ENCODE peak calls at places on chromosome 20, in eight cellular contexts. D is neural progenitor cell, W is IMR-90, F is fibroblast of lung, N is GM23248, Q is keratinocyte, C is DND-41, K is endothelial cell of umbilical vein. A is an unnamed sample. For H3K4me1, the result is how much of the 10 kb centered on the place peaks cover.

GRCh38 chr20:41692479-41693135 is 74.4 kb upstream of the CHD6 start:
- DNase-seq in C (peak), F (peak), K (peak), Q (no peak), W (peak), D (peak), N (peak), A (peak)

GRCh38 chr20:51461306-51461705 is 81.2 kb downstream of the NFATC2 start:
- DNase-seq in F (no peak), N (no peak), C (no peak), Q (no peak), D (no peak), K (no peak), W (no peak), A (peak)

GRCh38 chr20:64140421-64140820 is 23.8 kb upstream of the MYT1 start:
- DNase-seq in C (no peak), W (no peak), F (no peak), N (no peak), Q (no peak), D (no peak), K (no peak), A (no peak)

GRCh38 chr20:50820515-50821256 is 25.8 kb downstream of the BCAS4 start:
- DNase-seq in W (no peak), Q (no peak), F (no peak), K (no peak), N (no peak), C (no peak), D (peak), A (peak)

GRCh38 chr20:36700438-36700837 is 45.5 kb downstream of the NDRG3 start:
- DNase-seq in N (no peak), Q (no peak), K (no peak), W (no peak), F (no peak), C (no peak), D (no peak), A (no peak)

GRCh38 chr20:47427746-47428145 is 71.2 kb upstream of the ZMYND8 start:
- DNase-seq in Q (no peak), K (no peak), C (no peak), D (no peak), N (no peak), W (no peak), F (no peak), A (no peak)

GRCh38 chr20:48921883-48922867 is 664 bp downstream of the ARFGEF2 start:
- DNase-seq in Q (no peak), N (peak), F (peak), K (peak), D (no peak), W (peak), C (no peak), A (peak)

GRCh38 chr20:31869942-31870702 is at the start of the genes DUSP15 and TTLL9:
- DNase-seq in N (peak), C (no peak), Q (no peak), W (no peak), D (peak), K (no peak), F (no peak), A (no peak)

GRCh38 chr20:36805396-36805795 is 31.8 kb upstream of the DSN1 start:
- DNase-seq in D (no peak), N (no peak), W (no peak), K (no peak), F (no peak), C (no peak), Q (no peak), A (no peak)

GRCh38 chr20:17500826-17501225 is 30.4 kb downstream of the BFSP1 start:
- DNase-seq in C (no peak), F (no peak), K (no peak), D (no peak), Q (no peak), N (no peak), W (no peak), A (no peak)

GRCh38 chr20:36605309-36606170 is at the start of gene RAB5IF:
- DNase-seq in N (peak), D (peak), W (peak), F (peak), K (peak), Q (peak), C (peak), A (peak)

GRCh38 chr20:38109657-38110524 is 55.2 kb downstream of the TGM2 start:
- DNase-seq in F (peak), Q (no peak), C (no peak), N (peak), K (peak), D (no peak), W (peak), A (no peak)

GRCh38 chr20:64049060-64049886 is at the start of gene SOX18:
- DNase-seq in W (peak), N (peak), C (no peak), Q (no peak), K (peak), D (peak), F (peak), A (no peak)

GRCh38 chr20:57608516-57608915 is 11.7 kb downstream of the ZBP1 start:
- DNase-seq in D (no peak), W (no peak), K (no peak), F (no peak), N (no peak), Q (no peak), C (no peak), A (no peak)

GRCh38 chr20:1945134-1945618 is 48.7 kb downstream of the PDYN start:
- DNase-seq in Q (no peak), C (no peak), N (peak), W (no peak), D (no peak), K (no peak), F (no peak), A (no peak)

GRCh38 chr20:57008217-57008616 is 258.2 kb downstream of the BMP7 start:
- DNase-seq in N (peak), Q (no peak), C (no peak), K (no peak), W (no peak), F (peak), D (peak), A (no peak)

GRCh38 chr20:33443006-33443511 is 504 bp downstream of the SNTA1 start:
- DNase-seq in C (peak), D (no peak), N (peak), W (no peak), K (no peak), F (no peak), Q (no peak), A (peak)

GRCh38 chr20:35971981-35972380 is 3.6 kb downstream of the CNBD2 start:
- DNase-seq in D (no peak), F (no peak), K (no peak), W (no peak), Q (no peak), N (no peak), C (no peak), A (no peak)

GRCh38 chr20:40046703-40047102 is 642.3 kb downstream of the MAFB start:
- DNase-seq in Q (no peak), K (no peak), N (peak), C (no peak), W (no peak), F (no peak), D (no peak), A (no peak)

GRCh38 chr20:38842558-38842981 is 37.1 kb downstream of the PPP1R16B start:
- DNase-seq in K (peak), C (peak), F (no peak), Q (no peak), N (no peak), W (no peak), D (no peak), A (peak)

GRCh38 chr20:49045440-49046086 is 549 bp upstream of the CSE1L start:
- DNase-seq in D (no peak), N (peak), W (peak), C (peak), Q (no peak), K (peak), F (no peak), A (peak)

GRCh38 chr20:3046677-3047462 is 1.0 kb downstream of the MRPS26 start:
- DNase-seq in N (no peak), W (no peak), Q (no peak), F (peak), K (no peak), C (peak), D (no peak), A (peak)

GRCh38 chr20:63099426-63100267 is 92.9 kb upstream of the BHLHE23 start:
- DNase-seq in K (no peak), N (no peak), W (no peak), F (no peak), D (no peak), Q (no peak), C (no peak), A (no peak)

GRCh38 chr20:58446264-58446937 is 57.4 kb downstream of the VAPB start:
- DNase-seq in W (no peak), C (no peak), N (no peak), F (no peak), D (no peak), Q (no peak), K (no peak), A (no peak)

GRCh38 chr20:57629976-57630525 is 9.8 kb upstream of the ZBP1 start:
- DNase-seq in C (no peak), Q (no peak), W (no peak), F (no peak), K (no peak), N (no peak), D (no peak), A (no peak)

GRCh38 chr20:9628589-9628988 is 114.2 kb downstream of the LAMP5 start:
- DNase-seq in N (no peak), Q (no peak), D (no peak), F (no peak), C (no peak), W (no peak), K (no peak), A (no peak)

GRCh38 chr20:48336647-48337046 is 491.2 kb downstream of the PREX1 start:
- DNase-seq in W (no peak), F (peak), N (no peak), K (no peak), D (no peak), Q (no peak), C (no peak), A (no peak)

GRCh38 chr20:23225407-23226060 is 125.1 kb upstream of the NXT1 start:
- DNase-seq in K (no peak), W (peak), N (peak), Q (no peak), C (no peak), D (no peak), F (peak), A (no peak)

GRCh38 chr20:44092551-44093248 is 94.3 kb downstream of the JPH2 start:
- DNase-seq in K (peak), W (peak), C (peak), D (peak), N (peak), Q (no peak), F (peak), A (peak)

GRCh38 chr20:57013221-57013620 is 253.2 kb downstream of the BMP7 start:
- DNase-seq in F (no peak), W (no peak), Q (no peak), C (no peak), N (no peak), D (no peak), K (no peak), A (no peak)

GRCh38 chr20:48720256-48721020 is 107.4 kb downstream of the PREX1 start:
- DNase-seq in F (no peak), D (no peak), K (no peak), W (no peak), N (peak), Q (no peak), C (no peak), A (no peak)

GRCh38 chr20:58575776-58576589 is 60.8 kb upstream of the APCDD1L start:
- DNase-seq in N (no peak), F (no peak), K (no peak), W (no peak), D (no peak), Q (no peak), C (no peak), A (no peak)

GRCh38 chr20:56433880-56434255 is 21.8 kb downstream of the CASS4 start:
- DNase-seq in W (peak), C (no peak), K (no peak), D (no peak), Q (no peak), F (peak), N (peak), A (no peak)

GRCh38 chr20:56004611-56005388 is 519 bp downstream of the CBLN4 start:
- DNase-seq in F (no peak), W (no peak), K (no peak), N (no peak), D (peak), Q (no peak), C (no peak), A (no peak)

GRCh38 chr20:35604444-35604750 is 11.2 kb upstream of the SPAG4 start:
- DNase-seq in W (no peak), C (no peak), D (peak), Q (no peak), N (peak), F (no peak), K (peak), A (peak)

GRCh38 chr20:18001131-18001921 is 32.5 kb downstream of the MGME1 start:
- DNase-seq in K (no peak), N (peak), F (peak), D (no peak), Q (peak), C (no peak), W (peak), A (no peak)

GRCh38 chr20:63307538-63308217 is 14.7 kb downstream of the COL20A1 start:
- DNase-seq in Q (no peak), C (no peak), K (no peak), W (no peak), D (no peak), F (no peak), N (no peak), A (no peak)

GRCh38 chr20:59024111-59024530 is 4.9 kb downstream of the TUBB1 start:
- DNase-seq in K (no peak), Q (no peak), W (no peak), D (no peak), N (no peak), F (no peak), C (no peak), A (no peak)

DNA sequence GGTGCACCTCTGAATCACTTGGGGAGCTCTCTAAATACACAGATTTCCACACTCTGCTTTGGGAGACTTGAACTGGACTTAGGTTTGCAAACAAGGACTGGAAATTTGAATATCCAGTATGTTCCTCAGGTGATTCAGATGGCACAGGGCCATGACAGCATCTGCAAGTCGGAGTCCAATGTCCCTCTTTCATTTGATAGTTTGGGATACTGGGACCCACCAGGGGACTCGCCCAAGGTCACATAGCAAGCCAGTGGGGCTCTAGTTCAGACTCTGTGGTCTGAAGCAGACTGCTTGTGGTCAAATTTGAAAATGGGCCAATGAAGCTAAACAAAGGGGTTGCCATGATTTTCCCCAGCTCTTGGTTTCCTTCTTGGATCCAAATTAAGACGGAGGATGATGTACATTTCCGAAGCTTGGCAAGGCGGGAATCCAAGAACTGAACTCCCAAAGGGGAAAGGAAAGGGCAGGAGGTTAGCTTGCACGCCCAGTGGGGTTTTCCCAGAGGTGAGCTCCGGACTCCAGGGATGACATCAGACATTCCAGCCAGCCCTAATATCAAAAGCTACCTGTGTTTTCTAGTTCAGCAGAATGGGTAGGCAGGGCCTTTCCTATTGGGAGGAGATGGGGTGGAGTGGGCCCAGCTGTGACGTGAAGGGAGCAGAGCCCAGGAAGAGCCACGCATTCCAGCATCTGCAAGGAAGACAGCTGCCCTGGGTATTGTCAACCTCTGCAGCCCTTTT is 3.4 kb upstream of the SYS1 start:
- DNase-seq in K (peak), F (peak), N (peak), C (no peak), Q (peak), W (no peak), D (peak), A (no peak)
- H3K4me1 ChIP-seq in K (under half), F (under half), N (under half), C (under half), Q (half or more), W (under half), D (under half), A (under half)

GRCh38 chr20:61993058-61993457 is 72.6 kb downstream of the TAF4 start:
- DNase-seq in K (no peak), W (no peak), C (no peak), Q (no peak), N (no peak), F (no peak), D (no peak), A (no peak)
- H3K27ac ChIP-seq in K (no peak), W (no peak), C (no peak), Q (no peak), N (no peak), F (no peak), D (no peak), A (no peak)

GRCh38 chr20:15071010-15071808 is 733.8 kb upstream of the FLRT3 start:
- DNase-seq in D (no peak), K (no peak), F (peak), W (no peak), Q (no peak), C (no peak), N (no peak), A (no peak)
- H2AFZ ChIP-seq in D (no peak), K (no peak), F (no peak), W (no peak), Q (no peak), C (no peak), N (no peak), A (no peak)

DNA sequence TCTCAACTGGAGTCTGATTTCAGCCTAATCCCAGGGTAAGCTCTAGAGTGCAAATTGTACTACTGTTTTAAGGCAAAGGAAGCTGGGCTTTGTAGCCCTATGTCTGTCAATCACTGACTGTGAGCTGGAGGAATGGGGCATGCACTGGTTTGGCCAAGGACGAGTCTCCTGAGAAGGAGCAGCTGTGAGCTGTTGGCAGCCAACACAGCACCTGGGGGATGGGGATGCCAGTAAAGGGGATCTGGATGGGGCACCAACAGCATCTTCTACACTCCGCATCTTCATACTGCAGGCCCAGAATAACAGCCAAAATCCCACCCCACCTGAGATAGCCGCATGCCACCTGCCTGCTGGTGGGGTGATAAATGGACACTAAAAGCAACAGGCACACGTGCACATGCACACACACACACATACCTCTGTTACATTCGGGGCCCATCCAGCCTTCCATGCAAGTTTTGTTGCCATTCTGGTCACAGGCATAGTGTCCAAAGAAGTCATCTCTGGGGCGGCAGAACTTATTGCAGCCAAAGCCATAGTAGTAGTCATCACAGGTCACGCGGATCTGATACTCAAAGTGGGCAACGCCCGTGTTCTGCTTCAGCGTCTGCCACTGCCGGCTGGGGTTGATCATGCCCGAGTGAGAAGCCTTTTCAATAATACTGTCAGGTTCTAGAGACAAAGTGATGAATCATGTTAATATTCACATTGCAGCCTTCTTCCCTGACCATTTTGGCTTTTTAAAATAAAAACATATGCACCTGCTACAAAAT is 15.6 kb downstream of the JAG1 start:
- DNase-seq in W (no peak), C (no peak), D (no peak), F (no peak), K (no peak), Q (no peak), N (peak), A (no peak)
- H3K4me1 ChIP-seq in W (under half), C (under half), D (half or more), F (under half), K (under half), Q (half or more), N (under half), A (under half)

GRCh38 chr20:53918949-53919361 is 151.4 kb downstream of the BCAS1 start:
- DNase-seq in Q (no peak), C (no peak), N (no peak), W (no peak), K (no peak), F (no peak), D (peak), A (peak)

GRCh38 chr20:53915459-53916172 is 154.8 kb downstream of the BCAS1 start:
- DNase-seq in W (peak), K (peak), F (peak), N (peak), Q (no peak), C (peak), D (peak), A (peak)

GRCh38 chr20:53916173-53916512 is 154.3 kb downstream of the BCAS1 start:
- DNase-seq in C (no peak), D (no peak), W (no peak), K (no peak), N (no peak), F (no peak), Q (no peak), A (no peak)

GRCh38 chr20:53918010-53918311 is 152.4 kb downstream of the BCAS1 start:
- DNase-seq in F (no peak), D (no peak), W (no peak), N (no peak), Q (no peak), K (no peak), C (no peak), A (no peak)

GRCh38 chr20:53917145-53918009 is 153.0 kb downstream of the BCAS1 start:
- DNase-seq in F (peak), D (no peak), W (no peak), C (no peak), K (peak), Q (no peak), N (peak), A (no peak)
- H3K27ac ChIP-seq in F (peak), D (peak), W (peak), C (no peak), K (peak), Q (peak), N (peak), A (no peak)

A was measured in Karpas-422.